ENCODE peak calls at places on chromosomes 16 and 17, in eight cellular contexts. C is stimulated activated CD4-positive, alpha-beta T cell treated with anti-CD3 and anti-CD28 coated beads, TNF-alpha, amount 100 ng/mL, for 48 hours; N is 8988T; A is amniotic stem cell; E is H54; O is progenitor cell of endocrine pancreas; H is activated naive CD4-positive, alpha-beta T cell; R is activated T-cell treated with anti-CD3 and anti-CD28 coated beads, Interleukin-2, amount 50 U/mL, for 72 hours. I is an unnamed sample.

GRCh38 chr17:17443173-17443572 is 33.6 kb upstream of the MED9 start:
- DNase-seq in H (no peak), N (no peak), C (no peak), O (no peak), E (no peak), R (no peak), A (no peak), I (no peak)

GRCh38 chr16:88982286-88983084 is 5.5 kb upstream of the CBFA2T3 start:
- DNase-seq in O (no peak), A (no peak), R (no peak), E (no peak), H (no peak), C (no peak), N (no peak), I (no peak)

GRCh38 chr17:48241131-48241591 is 133.6 kb downstream of the SNX11 start:
- DNase-seq in H (no peak), N (no peak), R (peak), C (no peak), A (no peak), E (peak), O (no peak), I (no peak)

GRCh38 chr17:9386401-9386800 is 189.2 kb downstream of the STX8 start:
- DNase-seq in A (no peak), C (no peak), O (no peak), E (no peak), N (no peak), H (no peak), R (no peak), I (no peak)

GRCh38 chr16:82481455-82481854 is 145.3 kb upstream of the CDH13 start:
- DNase-seq in A (no peak), O (no peak), H (no peak), R (no peak), N (no peak), E (no peak), C (no peak), I (no peak)

GRCh38 chr16:14409563-14409962 is 220.5 kb downstream of the PARN start:
- DNase-seq in A (peak), H (no peak), C (no peak), N (no peak), R (no peak), O (no peak), E (peak), I (no peak)

GRCh38 chr16:349211-349610 is 3.3 kb downstream of the AXIN1 start:
- DNase-seq in H (no peak), R (no peak), E (no peak), O (no peak), N (no peak), A (no peak), C (no peak), I (no peak)

GRCh38 chr17:32518856-32519768 is 32.3 kb downstream of the CDK5R1 start:
- DNase-seq in C (peak), N (no peak), H (no peak), E (no peak), R (peak), A (no peak), O (peak), I (peak)

GRCh38 chr16:8720967-8721692 is 46.7 kb downstream of the ABAT start:
- DNase-seq in R (no peak), N (no peak), H (no peak), C (no peak), O (no peak), A (no peak), E (no peak), I (no peak)

GRCh38 chr16:53734908-53735307 is 31.0 kb downstream of the FTO start:
- DNase-seq in C (no peak), E (no peak), O (no peak), H (no peak), R (no peak), N (no peak), A (no peak), I (no peak)

GRCh38 chr16:23071202-23072083 is 77.8 kb downstream of the USP31 start:
- DNase-seq in E (no peak), H (no peak), R (no peak), N (no peak), C (no peak), O (no peak), A (no peak), I (no peak)

GRCh38 chr16:56190903-56191806 is at the start of gene GNAO1:
- DNase-seq in H (no peak), N (peak), O (peak), R (peak), A (peak), E (peak), C (peak), I (peak)

GRCh38 chr16:31531096-31531495 is 3.4 kb downstream of the AHSP start:
- DNase-seq in R (no peak), O (no peak), N (no peak), A (no peak), C (no peak), H (no peak), E (no peak), I (no peak)

GRCh38 chr17:419073-419735 is 66.6 kb upstream of the RPH3AL start:
- DNase-seq in H (no peak), A (no peak), R (peak), N (no peak), E (no peak), C (no peak), O (no peak), I (no peak)

GRCh38 chr17:9026741-9027140 is 5.4 kb downstream of the NTN1 start:
- DNase-seq in R (no peak), N (no peak), H (no peak), E (no peak), O (no peak), C (no peak), A (no peak), I (no peak)

GRCh38 chr16:74999208-74999682 is 421 bp downstream of the ZNRF1 start:
- DNase-seq in H (no peak), R (peak), A (no peak), C (no peak), E (no peak), N (peak), O (peak), I (peak)

GRCh38 chr17:47276868-47277267 is 23.2 kb downstream of the ITGB3 start:
- DNase-seq in C (no peak), R (no peak), A (peak), O (no peak), H (no peak), N (no peak), E (no peak), I (no peak)

GRCh38 chr17:72422505-72423285 is 301.9 kb downstream of the SOX9 start:
- DNase-seq in C (peak), E (peak), A (peak), H (no peak), N (no peak), R (peak), O (no peak), I (peak)

GRCh38 chr16:88770459-88771293 is 14.3 kb downstream of the PIEZO1 start:
- DNase-seq in O (no peak), E (peak), N (peak), A (no peak), R (peak), H (no peak), C (no peak), I (peak)

GRCh38 chr17:83013779-83014117 is 65.7 kb upstream of the METRNL start:
- DNase-seq in O (no peak), H (no peak), A (no peak), E (no peak), C (no peak), N (no peak), R (no peak), I (no peak)

GRCh38 chr16:65377131-65377649 is 255.3 kb upstream of the CDH11 start:
- DNase-seq in O (no peak), A (no peak), H (no peak), N (no peak), E (no peak), R (no peak), C (no peak), I (no peak)

GRCh38 chr17:61488878-61489718 is 36.9 kb downstream of the TBX4 start:
- DNase-seq in C (no peak), R (no peak), A (no peak), N (no peak), O (no peak), H (no peak), E (no peak), I (no peak)

GRCh38 chr16:88468289-88469129 is 15.4 kb downstream of the ZFPM1 start:
- DNase-seq in N (peak), O (no peak), A (no peak), R (peak), H (no peak), E (peak), C (no peak), I (no peak)

GRCh38 chr16:1288813-1289479 is 20.5 kb upstream of the UBE2I start:
- DNase-seq in E (no peak), H (no peak), R (peak), A (no peak), O (no peak), N (peak), C (no peak), I (no peak)

GRCh38 chr16:78902291-78902690 is 698.2 kb downstream of the MAF start:
- DNase-seq in N (no peak), E (no peak), O (no peak), R (no peak), C (no peak), A (no peak), H (no peak), I (no peak)

GRCh38 chr17:77725851-77726250 is 232.7 kb upstream of the TNRC6C start:
- DNase-seq in C (no peak), E (no peak), A (no peak), N (no peak), O (no peak), H (no peak), R (no peak), I (no peak)

GRCh38 chr16:11072420-11073153 is 128.2 kb downstream of the CLEC16A start:
- DNase-seq in C (no peak), A (no peak), N (no peak), O (no peak), E (no peak), R (no peak), H (no peak), I (no peak)

GRCh38 chr16:54475019-54475418 is 188.4 kb upstream of the IRX3 start:
- DNase-seq in O (no peak), H (no peak), N (no peak), A (no peak), R (no peak), C (no peak), E (no peak), I (no peak)

GRCh38 chr16:71255721-71256120 is 25.2 kb upstream of the HYDIN start:
- DNase-seq in C (no peak), O (no peak), R (no peak), A (no peak), H (no peak), E (no peak), N (no peak), I (no peak)

GRCh38 chr16:1678500-1679098 is 520 bp downstream of the JPT2 start:
- DNase-seq in A (no peak), H (no peak), C (peak), N (no peak), E (no peak), R (peak), O (no peak), I (no peak)

GRCh38 chr17:5769936-5770335 is 185.6 kb upstream of the NLRP1 start:
- DNase-seq in R (no peak), O (no peak), E (no peak), H (no peak), N (no peak), C (no peak), A (no peak), I (peak)

GRCh38 chr16:70694088-70694487 is 8.2 kb upstream of the MTSS2 start:
- DNase-seq in E (peak), A (peak), O (no peak), N (peak), R (no peak), C (no peak), H (no peak), I (no peak)